ENCODE peak calls at places on chromosomes 16 and 17, in four cellular contexts. N, P, C and X are unnamed samples.
A peak's percentile ranks its signal among the peaks of the same experiment; 100 is the strongest.

GRCh38 chr16:17460890-17461289 is 9.9 kb downstream of the XYLT1 start:
- DNase-seq in N (no peak), P (no peak), C (no peak), X (no peak)

GRCh38 chr17:38918916-38919315 is 6.5 kb upstream of the LASP1NB start:
- DNase-seq in P (no peak), N (no peak), C (no peak), X (no peak)

GRCh38 chr17:78185981-78186688 is 717 bp downstream of the TK1 start:
- DNase-seq in P (peak; percentile 43), C (peak; percentile 52), N (peak; percentile 48), X (no peak)

GRCh38 chr17:49880291-49881053 is 32.6 kb upstream of the TAC4 start:
- DNase-seq in P (peak; percentile 58), N (peak; percentile 55), C (peak; percentile 95), X (peak; percentile 95)

GRCh38 chr16:49838639-49839461 is 17.1 kb downstream of the ZNF423 start:
- DNase-seq in C (no peak), P (no peak), N (no peak), X (no peak)

GRCh38 chr17:62792122-62792800 is 15.9 kb downstream of the MARCHF10 start:
- DNase-seq in N (no peak), C (peak; percentile 69), P (no peak), X (no peak)

GRCh38 chr17:40415390-40415789 is 2.3 kb downstream of the TOP2A start:
- DNase-seq in N (no peak), P (no peak), C (no peak), X (peak; percentile 47)

GRCh38 chr16:74275031-74275636 is 21.5 kb upstream of the PSMD7 start:
- DNase-seq in C (no peak), P (no peak), N (no peak), X (no peak)

GRCh38 chr16:15829460-15829859 is 27.4 kb downstream of the MYH11 start:
- DNase-seq in C (no peak), P (peak; percentile 52), N (peak; percentile 85), X (no peak)

GRCh38 chr17:64051153-64051552 is 30.7 kb upstream of the ICAM2 start:
- DNase-seq in C (no peak), P (no peak), N (no peak), X (no peak)

GRCh38 chr16:68355447-68356248 is 44.8 kb downstream of the PRMT7 start:
- DNase-seq in N (no peak), C (no peak), P (no peak), X (peak; percentile 58)

GRCh38 chr16:3562914-3563480 is 14.2 kb downstream of the NLRC3 start:
- DNase-seq in P (no peak), N (no peak), C (no peak), X (no peak)
- TF ChIP-seq CTCF in P (no peak), N (no peak), C (no peak), X (no peak)

DNA sequence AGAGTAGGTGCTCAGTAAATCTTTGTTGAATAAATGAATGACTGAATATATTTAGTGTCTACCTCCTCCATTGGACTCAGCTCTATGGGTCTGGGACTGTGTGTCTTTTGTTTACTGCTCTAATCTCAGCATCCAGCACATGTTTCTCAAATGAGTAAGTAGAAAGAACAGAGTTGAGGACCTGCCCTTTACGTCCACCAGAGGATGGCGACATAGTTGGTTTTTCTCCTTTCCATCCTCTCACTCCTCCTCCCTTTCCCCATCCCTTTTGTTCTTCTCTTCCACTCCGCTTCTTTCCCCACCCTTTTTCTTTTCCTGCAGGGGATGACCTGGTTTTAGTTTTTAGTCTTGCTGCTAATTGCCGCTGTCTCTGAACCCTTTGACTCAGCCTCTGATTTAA is 12.1 kb upstream of the CHP2 start:
- DNase-seq in C (no peak), N (no peak), P (no peak), X (no peak)
- TF ChIP-seq CTCF in C (no peak), N (no peak), P (no peak), X (no peak)

GRCh38 chr17:44082206-44082605 is 11.7 kb downstream of the G6PC3 start:
- DNase-seq in C (no peak), N (no peak), P (no peak), X (no peak)

GRCh38 chr17:44084921-44085320 is 14.4 kb downstream of the G6PC3 start:
- DNase-seq in P (no peak), N (no peak), C (no peak), X (no peak)

GRCh38 chr17:44081681-44082080 is 11.1 kb downstream of the G6PC3 start:
- DNase-seq in C (no peak), N (no peak), P (no peak), X (no peak)

GRCh38 chr17:44084131-44084538 is 13.6 kb downstream of the G6PC3 start:
- DNase-seq in C (peak; percentile 62), N (no peak), P (no peak), X (peak; percentile 61)

GRCh38 chr17:44083250-44083849 is 12.8 kb downstream of the G6PC3 start:
- DNase-seq in N (no peak), P (no peak), C (peak; percentile 75), X (no peak)
- TF ChIP-seq CTCF in N (peak; percentile 13), P (peak; percentile 50), C (peak; percentile 91), X (no peak)

GRCh38 chr17:80364091-80364691 is 50.8 kb upstream of the ENDOV start:
- DNase-seq in C (no peak), P (no peak), N (peak; percentile 23), X (no peak)
- TF ChIP-seq CTCF in C (no peak), P (peak; percentile 39), N (peak; percentile 24), X (no peak)

GRCh38 chr16:30352488-30353401 is 2.4 kb downstream of the CD2BP2 start:
- DNase-seq in P (no peak), N (no peak), C (no peak), X (no peak)
- TF ChIP-seq CTCF in P (no peak), N (no peak), C (no peak), X (no peak)

DNA sequence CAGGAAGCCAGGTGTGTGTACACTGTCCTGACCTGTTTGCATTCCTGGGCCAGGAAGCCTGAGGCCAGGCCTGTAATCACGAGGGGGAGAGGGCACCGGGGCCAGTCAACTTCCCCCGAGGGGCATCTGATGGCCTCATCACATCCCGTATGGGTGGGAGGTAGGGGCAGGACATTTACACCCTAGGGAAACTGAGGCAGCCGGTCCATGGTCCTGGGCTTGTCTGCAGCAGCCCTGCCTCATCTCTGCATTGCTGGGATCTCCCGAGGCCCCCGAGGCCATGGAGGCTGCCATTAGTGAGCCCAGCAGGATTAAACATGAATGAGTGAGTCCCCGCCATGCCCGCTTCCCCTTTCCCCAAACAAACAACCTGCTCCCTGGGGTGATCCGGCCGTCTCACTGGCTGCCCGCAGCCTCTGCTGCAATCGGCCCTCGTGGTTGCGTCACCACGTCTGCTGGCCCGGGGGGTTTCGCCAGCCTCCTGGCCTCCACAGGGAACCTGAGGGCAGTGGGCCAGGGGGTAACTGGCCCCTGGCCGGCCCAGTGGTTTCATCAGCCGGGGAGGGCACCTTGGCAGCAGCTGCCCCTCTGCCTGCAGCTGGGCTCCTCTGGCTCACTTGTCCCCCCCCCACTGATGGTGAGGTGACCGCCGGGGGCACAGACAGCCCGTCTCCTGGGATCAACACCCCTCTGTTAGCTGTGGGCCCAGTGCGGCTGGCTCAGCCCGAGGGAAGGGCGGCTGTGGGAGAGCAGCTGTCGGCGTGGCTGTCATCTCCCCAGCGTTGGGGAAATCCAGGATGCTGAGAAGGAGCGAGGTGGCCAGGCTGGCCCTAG is 88.3 kb upstream of the GSE1 start:
- DNase-seq in N (peak; percentile 63), C (peak; percentile 65), P (no peak), X (no peak)
- TF ChIP-seq CTCF in N (no peak), C (no peak), P (no peak), X (no peak)

GRCh38 chr16:7511549-7512260 is 179.1 kb downstream of the RBFOX1 start:
- DNase-seq in N (no peak), P (no peak), C (no peak), X (no peak)

GRCh38 chr16:7515543-7515942 is 182.9 kb downstream of the RBFOX1 start:
- DNase-seq in C (no peak), N (no peak), P (no peak), X (no peak)

GRCh38 chr16:7512503-7512902 is 179.9 kb downstream of the RBFOX1 start:
- DNase-seq in C (no peak), N (no peak), P (no peak), X (no peak)

GRCh38 chr16:7509919-7510705 is 177.5 kb downstream of the RBFOX1 start:
- DNase-seq in N (no peak), C (no peak), P (no peak), X (no peak)

DNA sequence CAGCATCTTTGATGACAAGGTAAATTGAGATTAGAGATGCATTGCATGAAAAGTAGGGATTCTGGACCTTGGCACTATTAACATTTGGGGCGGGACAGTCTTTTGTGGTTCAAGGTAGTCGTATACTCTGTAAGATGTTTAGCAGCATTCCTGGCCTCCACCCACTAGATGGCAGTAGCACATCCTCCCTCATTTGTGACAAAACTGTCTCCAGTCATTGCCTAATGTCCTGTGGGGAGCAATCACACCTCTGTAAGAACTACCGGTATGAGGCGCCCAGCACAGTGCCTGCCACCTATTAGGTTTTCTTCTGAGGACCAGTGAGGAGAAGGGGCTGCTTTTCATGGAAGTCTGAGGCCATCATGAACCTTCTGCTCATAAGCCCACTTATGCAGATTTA is 180.8 kb downstream of the RBFOX1 start:
- DNase-seq in C (no peak), N (no peak), P (no peak), X (no peak)
- TF ChIP-seq CTCF in C (no peak), N (no peak), P (no peak), X (no peak)

DNA sequence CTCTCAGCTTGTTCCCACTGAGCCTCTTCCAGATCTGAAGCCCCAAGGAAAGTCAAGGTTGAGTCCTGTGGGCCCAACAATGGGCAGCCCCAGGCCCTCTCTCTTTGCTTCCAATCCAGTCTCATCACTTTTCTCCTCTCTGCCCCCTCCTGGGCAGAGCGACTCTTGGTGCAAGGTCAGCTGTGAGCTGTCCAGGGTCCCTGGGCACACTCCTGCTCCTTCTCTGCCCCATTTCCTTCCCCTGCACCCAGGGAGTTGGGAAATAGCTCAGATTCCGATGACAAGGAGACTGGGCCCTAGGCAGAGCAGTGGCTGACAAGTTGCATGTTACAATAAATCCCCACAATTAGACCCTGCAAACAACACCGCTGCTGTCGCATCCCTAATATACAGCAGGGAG is 16.1 kb upstream of the CRHR1 start:
- DNase-seq in C (no peak), P (no peak), N (no peak), X (no peak)
- TF ChIP-seq CTCF in C (no peak), P (no peak), N (no peak), X (no peak)